ENCODE peak calls at places on chromosomes 2 and 18, in four cellular contexts. S is CD4-positive, alpha-beta T cell; R is HFF-Myc; D is transverse colon. E is an unnamed sample.

GRCh38 chr2:109647636-109648035 is 33.5 kb downstream of the SOWAHC start:
- DNase-seq in S (no peak), R (no peak), D (no peak), E (peak; percentile 15)

GRCh38 chr2:239561448-239562001 is 160.7 kb upstream of the HDAC4 start:
- DNase-seq in S (no peak), R (peak; percentile 91), D (peak; percentile 25), E (peak; percentile 44)

GRCh38 chr2:23487735-23488492 is 102.9 kb downstream of the KLHL29 start:
- DNase-seq in S (no peak), R (peak; percentile 37), D (no peak), E (peak; percentile 12)

GRCh38 chr2:204950695-204951094 is 405.4 kb downstream of the PARD3B start:
- DNase-seq in S (no peak), R (no peak), D (no peak), E (no peak)

GRCh38 chr18:79852561-79853302 is 55.0 kb downstream of the KCNG2 start:
- DNase-seq in S (no peak), R (no peak), D (no peak), E (no peak)

GRCh38 chr18:13450289-13451207 is 232.0 kb downstream of the LDLRAD4 start:
- DNase-seq in S (no peak), R (no peak), D (no peak), E (no peak)

GRCh38 chr2:111975819-111976218 is 77.4 kb downstream of the MERTK start:
- DNase-seq in S (no peak), R (no peak), D (no peak), E (no peak)

GRCh38 chr2:174617120-174617519 is 19.5 kb upstream of the WIPF1 start:
- DNase-seq in S (no peak), R (no peak), D (no peak), E (no peak)

GRCh38 chr2:224442092-224442999 is 40.4 kb upstream of the FAM124B start:
- DNase-seq in S (no peak), R (no peak), D (peak; percentile 14), E (no peak)

GRCh38 chr18:24227976-24228660 is 89.3 kb downstream of the CABYR start:
- DNase-seq in S (no peak), R (no peak), D (no peak), E (peak; percentile 36)

GRCh38 chr2:99489758-99490087 is at the start of gene REV1:
- DNase-seq in S (no peak), R (no peak), D (no peak), E (no peak)

GRCh38 chr2:224584111-224584764 is 925 bp downstream of the CUL3 start:
- DNase-seq in S (peak; percentile 15), R (no peak), D (peak; percentile 36), E (no peak)

GRCh38 chr2:201191132-201191875 is 8.4 kb downstream of the CASP10 start:
- DNase-seq in S (peak; percentile 11), R (no peak), D (no peak), E (no peak)

GRCh38 chr2:16264931-16265540 is 324.7 kb downstream of the MYCN start:
- DNase-seq in S (no peak), R (no peak), D (no peak), E (no peak)

GRCh38 chr18:27843783-27844415 is 333.0 kb downstream of the CDH2 start:
- DNase-seq in S (no peak), R (peak; percentile 52), D (no peak), E (no peak)

GRCh38 chr2:217899231-217900009 is 103.4 kb downstream of the TNS1 start:
- DNase-seq in S (no peak), R (no peak), D (peak; percentile 72), E (peak; percentile 62)

GRCh38 chr18:46815661-46816060 is 58.8 kb upstream of the ST8SIA5 start:
- DNase-seq in S (no peak), R (no peak), D (no peak), E (no peak)

GRCh38 chr2:5914831-5915611 is 222.8 kb downstream of the SOX11 start:
- DNase-seq in S (no peak), R (no peak), D (no peak), E (no peak)

GRCh38 chr2:240998706-240999000 is 235 bp downstream of the SNED1 start:
- DNase-seq in S (no peak), R (no peak), D (no peak), E (no peak)

GRCh38 chr2:27721335-27721734 is 50.2 kb upstream of the MRPL33 start:
- DNase-seq in S (no peak), R (no peak), D (no peak), E (no peak)

GRCh38 chr2:210539035-210539434 is 17.4 kb upstream of the CPS1 start:
- DNase-seq in S (no peak), R (no peak), D (no peak), E (no peak)

GRCh38 chr2:170401187-170401586 is 223.2 kb downstream of the MYO3B start:
- DNase-seq in S (no peak), R (no peak), D (no peak), E (no peak)

GRCh38 chr2:170393861-170394498 is 216.0 kb downstream of the MYO3B start:
- DNase-seq in S (no peak), R (no peak), D (no peak), E (no peak)

GRCh38 chr2:170391018-170391417 is 213.1 kb downstream of the MYO3B start:
- DNase-seq in S (no peak), R (no peak), D (no peak), E (no peak)

GRCh38 chr2:170394988-170395387 is 217.0 kb downstream of the MYO3B start:
- DNase-seq in S (no peak), R (no peak), D (no peak), E (no peak)

GRCh38 chr2:170396799-170397459 is 219.0 kb downstream of the MYO3B start:
- DNase-seq in S (no peak), R (no peak), D (no peak), E (no peak)
- TF ChIP-seq CTCF in S (peak; percentile 26), R (no peak), D (peak; percentile 12), E (peak; percentile 34)

GRCh38 chr2:170123593-170123992 is 54.4 kb upstream of the MYO3B start:
- DNase-seq in S (no peak), R (peak; percentile 39), D (no peak), E (no peak)
- TF ChIP-seq CTCF in S (no peak), R (peak; percentile 19), D (no peak), E (no peak)

GRCh38 chr2:212402316-212402715 is 136.3 kb downstream of the ERBB4 start:
- DNase-seq in S (no peak), R (no peak), D (no peak), E (no peak)
- TF ChIP-seq CTCF in S (no peak), R (no peak), D (no peak), E (no peak)

GRCh38 chr2:73112913-73113633 is at the start of gene RAB11FIP5:
- DNase-seq in S (peak; percentile 77), R (no peak), D (peak; percentile 85), E (peak; percentile 53)

GRCh38 chr2:73112026-73112912 is 479 bp downstream of the RAB11FIP5 start:
- DNase-seq in S (peak; percentile 18), R (no peak), D (peak; percentile 29), E (no peak)

GRCh38 chr2:73114273-73114867 is 1.6 kb upstream of the RAB11FIP5 start:
- DNase-seq in S (no peak), R (no peak), D (no peak), E (no peak)

GRCh38 chr2:73111300-73112025 is 1.3 kb downstream of the RAB11FIP5 start:
- DNase-seq in S (no peak), R (no peak), D (peak; percentile 55), E (no peak)

GRCh38 chr2:73113634-73113958 is 848 bp upstream of the RAB11FIP5 start:
- DNase-seq in S (no peak), R (no peak), D (no peak), E (no peak)
- TF ChIP-seq CTCF in S (no peak), R (no peak), D (no peak), E (no peak)

GRCh38 chr18:34159691-34160185 is 65.0 kb downstream of the NOL4 start:
- DNase-seq in S (no peak), R (no peak), D (no peak), E (no peak)

GRCh38 chr18:34153711-34154110 is 71.0 kb downstream of the NOL4 start:
- DNase-seq in S (no peak), R (no peak), D (no peak), E (no peak)

GRCh38 chr18:34158881-34159690 is 65.6 kb downstream of the NOL4 start:
- DNase-seq in S (no peak), R (no peak), D (no peak), E (no peak)
- TF ChIP-seq CTCF in S (no peak), R (no peak), D (no peak), E (no peak)